ENCODE peak calls at places on chromosomes 3 and 15, in seven cellular contexts. One of them, this sample, is unnamed.
A peak's percentile ranks its signal among the peaks of the same experiment; 100 is the strongest.

GRCh38 chr3:160661660-160662059 is 15.3 kb upstream of the ARL14 start:
- DNase-seq in CD8-positive, alpha-beta T cell: no peak
- DNase-seq in HFFc6: no peak
- DNase-seq in HL-60: no peak
- DNase-seq in astrocyte of the spinal cord: peak; percentile 45
- DNase-seq in A673: no peak
- DNase-seq in GM13976: peak; percentile 24
- DNase-seq in this sample: no peak

GRCh38 chr3:48708481-48708889 is 8.5 kb downstream of the IP6K2 start:
- DNase-seq in CD8-positive, alpha-beta T cell: no peak
- DNase-seq in HFFc6: peak; percentile 45
- DNase-seq in HL-60: no peak
- DNase-seq in astrocyte of the spinal cord: no peak
- DNase-seq in A673: no peak
- DNase-seq in GM13976: no peak
- DNase-seq in this sample: no peak

GRCh38 chr3:27722957-27723802 is 1.1 kb upstream of the EOMES start:
- DNase-seq in CD8-positive, alpha-beta T cell: no peak
- DNase-seq in HFFc6: no peak
- DNase-seq in HL-60: no peak
- DNase-seq in astrocyte of the spinal cord: no peak
- DNase-seq in A673: no peak
- DNase-seq in GM13976: no peak
- DNase-seq in this sample: no peak

GRCh38 chr3:180320631-180321030 is 281.3 kb upstream of the TTC14 start:
- DNase-seq in CD8-positive, alpha-beta T cell: no peak
- DNase-seq in HFFc6: no peak
- DNase-seq in HL-60: no peak
- DNase-seq in astrocyte of the spinal cord: no peak
- DNase-seq in A673: no peak
- DNase-seq in GM13976: no peak
- DNase-seq in this sample: no peak

GRCh38 chr15:82999905-83000671 is 11.4 kb downstream of the C15orf40 start:
- DNase-seq in CD8-positive, alpha-beta T cell: peak; percentile 26
- DNase-seq in HFFc6: peak; percentile 70
- DNase-seq in HL-60: no peak
- DNase-seq in astrocyte of the spinal cord: peak; percentile 73
- DNase-seq in A673: peak; percentile 79
- DNase-seq in GM13976: peak; percentile 72
- DNase-seq in this sample: no peak

GRCh38 chr3:161914703-161915102 is 418.1 kb downstream of the OTOL1 start:
- DNase-seq in CD8-positive, alpha-beta T cell: no peak
- DNase-seq in HFFc6: no peak
- DNase-seq in HL-60: no peak
- DNase-seq in astrocyte of the spinal cord: peak; percentile 82
- DNase-seq in A673: peak; percentile 90
- DNase-seq in GM13976: no peak
- DNase-seq in this sample: no peak

GRCh38 chr3:63441262-63441661 is 163.2 kb downstream of the SYNPR start:
- DNase-seq in CD8-positive, alpha-beta T cell: no peak
- DNase-seq in HFFc6: no peak
- DNase-seq in HL-60: no peak
- DNase-seq in astrocyte of the spinal cord: no peak
- DNase-seq in A673: no peak
- DNase-seq in GM13976: no peak
- DNase-seq in this sample: no peak

GRCh38 chr15:31328425-31328998 is 1.9 kb downstream of the KLF13 start:
- DNase-seq in CD8-positive, alpha-beta T cell: peak; percentile 85
- DNase-seq in HFFc6: peak; percentile 36
- DNase-seq in HL-60: no peak
- DNase-seq in astrocyte of the spinal cord: peak; percentile 23
- DNase-seq in A673: no peak
- DNase-seq in GM13976: peak; percentile 73
- DNase-seq in this sample: peak; percentile 68

GRCh38 chr3:195808741-195809290 is 2.9 kb downstream of the MUC4 start:
- DNase-seq in CD8-positive, alpha-beta T cell: no peak
- DNase-seq in HFFc6: no peak
- DNase-seq in HL-60: no peak
- DNase-seq in astrocyte of the spinal cord: no peak
- DNase-seq in A673: no peak
- DNase-seq in GM13976: no peak
- DNase-seq in this sample: no peak

GRCh38 chr3:85068911-85069310 is 110.1 kb downstream of the CADM2 start:
- DNase-seq in CD8-positive, alpha-beta T cell: no peak
- DNase-seq in HFFc6: no peak
- DNase-seq in HL-60: no peak
- DNase-seq in astrocyte of the spinal cord: no peak
- DNase-seq in A673: no peak
- DNase-seq in GM13976: no peak
- DNase-seq in this sample: no peak

GRCh38 chr15:85520650-85521049 is 140.2 kb downstream of the AKAP13 start:
- DNase-seq in CD8-positive, alpha-beta T cell: no peak
- DNase-seq in HFFc6: no peak
- DNase-seq in HL-60: no peak
- DNase-seq in astrocyte of the spinal cord: no peak
- DNase-seq in A673: no peak
- DNase-seq in GM13976: no peak
- DNase-seq in this sample: no peak

GRCh38 chr15:101578443-101578894 is 73.7 kb downstream of the TM2D3 start:
- DNase-seq in CD8-positive, alpha-beta T cell: no peak
- DNase-seq in HFFc6: no peak
- DNase-seq in HL-60: peak; percentile 30
- DNase-seq in astrocyte of the spinal cord: no peak
- DNase-seq in A673: peak; percentile 31
- DNase-seq in GM13976: peak; percentile 67
- DNase-seq in this sample: no peak
- TF ChIP-seq CTCF in CD8-positive, alpha-beta T cell: no peak
- TF ChIP-seq CTCF in HFFc6: peak; percentile 55
- TF ChIP-seq CTCF in HL-60: peak; percentile 85
- TF ChIP-seq CTCF in astrocyte of the spinal cord: no peak
- TF ChIP-seq CTCF in A673: peak; percentile 61
- TF ChIP-seq CTCF in GM13976: peak; percentile 39
- TF ChIP-seq CTCF in this sample: no peak

DNA sequence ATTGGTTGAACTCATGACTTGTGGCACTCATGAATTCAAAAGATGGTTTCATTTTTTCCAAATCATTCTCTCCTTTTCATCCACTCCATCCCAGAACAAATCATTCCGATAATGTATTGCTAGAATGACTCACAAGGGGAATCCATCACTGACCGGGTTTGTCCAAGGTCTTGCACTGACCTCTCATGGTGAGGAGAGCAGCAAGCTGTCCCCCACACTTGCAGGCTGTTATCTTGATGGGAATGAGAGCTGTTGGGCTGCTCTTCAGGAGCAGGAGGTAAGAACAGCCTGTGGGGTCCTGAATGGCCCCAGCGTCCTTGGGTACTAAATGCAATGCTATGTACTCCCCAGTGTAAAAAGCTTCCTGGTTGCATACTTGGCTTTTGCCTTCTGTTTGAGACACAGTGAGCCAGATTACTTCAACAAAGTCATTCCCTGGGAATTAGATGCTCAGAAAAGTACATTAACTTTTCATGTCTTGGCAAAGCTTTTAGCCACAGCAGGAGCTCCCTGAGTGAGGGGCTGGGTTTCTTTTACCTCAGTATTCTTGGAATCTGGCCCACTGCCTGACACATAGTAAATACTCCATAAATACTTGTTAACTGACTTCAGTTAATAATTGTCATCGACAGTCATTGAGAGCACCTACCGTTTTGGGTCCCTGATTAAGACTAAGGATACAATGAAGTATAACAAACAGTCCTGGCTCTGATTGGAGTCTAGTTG is 24.1 kb downstream of the CCNL1 start:
- DNase-seq in CD8-positive, alpha-beta T cell: no peak
- DNase-seq in HFFc6: peak; percentile 58
- DNase-seq in HL-60: no peak
- DNase-seq in astrocyte of the spinal cord: peak; percentile 83
- DNase-seq in A673: peak; percentile 52
- DNase-seq in GM13976: no peak
- DNase-seq in this sample: no peak
- TF ChIP-seq CTCF in CD8-positive, alpha-beta T cell: no peak
- TF ChIP-seq CTCF in HFFc6: peak; percentile 58
- TF ChIP-seq CTCF in HL-60: no peak
- TF ChIP-seq CTCF in astrocyte of the spinal cord: peak; percentile 28
- TF ChIP-seq CTCF in A673: no peak
- TF ChIP-seq CTCF in GM13976: no peak
- TF ChIP-seq CTCF in this sample: no peak

GRCh38 chr3:16838561-16838960 is 46.2 kb upstream of the PLCL2 start:
- DNase-seq in CD8-positive, alpha-beta T cell: no peak
- DNase-seq in HFFc6: no peak
- DNase-seq in HL-60: no peak
- DNase-seq in astrocyte of the spinal cord: no peak
- DNase-seq in A673: no peak
- DNase-seq in GM13976: no peak
- DNase-seq in this sample: no peak

GRCh38 chr3:16836505-16837237 is 48.1 kb upstream of the PLCL2 start:
- DNase-seq in CD8-positive, alpha-beta T cell: no peak
- DNase-seq in HFFc6: no peak
- DNase-seq in HL-60: no peak
- DNase-seq in astrocyte of the spinal cord: no peak
- DNase-seq in A673: no peak
- DNase-seq in GM13976: no peak
- DNase-seq in this sample: no peak

GRCh38 chr3:16840111-16840444 is 44.7 kb upstream of the PLCL2 start:
- DNase-seq in CD8-positive, alpha-beta T cell: no peak
- DNase-seq in HFFc6: no peak
- DNase-seq in HL-60: no peak
- DNase-seq in astrocyte of the spinal cord: no peak
- DNase-seq in A673: no peak
- DNase-seq in GM13976: no peak
- DNase-seq in this sample: no peak

GRCh38 chr3:16839271-16840110 is 45.3 kb upstream of the PLCL2 start:
- DNase-seq in CD8-positive, alpha-beta T cell: no peak
- DNase-seq in HFFc6: no peak
- DNase-seq in HL-60: no peak
- DNase-seq in astrocyte of the spinal cord: no peak
- DNase-seq in A673: no peak
- DNase-seq in GM13976: no peak
- DNase-seq in this sample: no peak

GRCh38 chr3:16837602-16838001 is 47.2 kb upstream of the PLCL2 start:
- DNase-seq in CD8-positive, alpha-beta T cell: no peak
- DNase-seq in HFFc6: no peak
- DNase-seq in HL-60: no peak
- DNase-seq in astrocyte of the spinal cord: no peak
- DNase-seq in A673: no peak
- DNase-seq in GM13976: no peak
- DNase-seq in this sample: no peak
- TF ChIP-seq CTCF in CD8-positive, alpha-beta T cell: no peak
- TF ChIP-seq CTCF in HFFc6: no peak
- TF ChIP-seq CTCF in HL-60: no peak
- TF ChIP-seq CTCF in astrocyte of the spinal cord: no peak
- TF ChIP-seq CTCF in A673: no peak
- TF ChIP-seq CTCF in GM13976: no peak
- TF ChIP-seq CTCF in this sample: no peak

DNA sequence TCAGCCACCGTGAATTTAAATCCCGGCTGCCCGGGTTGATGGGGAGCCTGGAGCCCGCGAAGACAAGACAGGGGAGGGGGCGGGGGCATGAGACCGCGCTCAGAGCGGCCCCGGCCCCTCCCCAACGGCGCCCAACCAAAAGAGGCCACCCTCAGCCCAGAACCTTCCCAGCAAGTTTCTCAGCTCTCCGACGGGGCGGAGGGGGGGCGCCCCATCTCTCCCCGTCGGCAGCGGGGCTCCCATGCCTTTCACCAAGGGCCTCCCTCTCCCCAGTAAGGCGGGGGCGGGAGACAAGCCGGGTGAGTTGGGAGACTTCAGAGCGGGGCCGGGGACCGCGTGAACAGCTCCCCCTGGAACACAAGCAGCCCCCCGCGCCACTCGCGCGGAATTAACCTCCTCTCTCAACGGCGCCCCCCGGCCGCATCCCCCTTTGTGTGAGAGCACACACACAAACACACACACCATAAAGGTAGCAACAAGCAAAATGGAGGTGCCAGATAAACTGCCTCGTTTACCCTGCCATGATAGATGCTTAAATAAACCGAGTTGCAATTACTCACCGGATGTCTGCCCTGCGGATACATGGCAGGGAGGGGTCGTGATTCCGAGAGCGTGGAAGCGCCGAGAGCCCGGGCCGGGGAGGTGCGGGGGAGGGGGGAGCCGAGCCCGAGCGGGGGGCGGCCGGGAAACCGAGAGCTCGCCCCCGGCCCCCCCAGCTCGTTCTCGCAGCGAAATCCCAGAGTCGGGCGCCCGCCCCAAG is 1.3 kb downstream of the TLE3 start:
- DNase-seq in CD8-positive, alpha-beta T cell: peak; percentile 61
- DNase-seq in HFFc6: no peak
- DNase-seq in HL-60: no peak
- DNase-seq in astrocyte of the spinal cord: peak; percentile 58
- DNase-seq in A673: peak; percentile 79
- DNase-seq in GM13976: peak; percentile 61
- DNase-seq in this sample: peak; percentile 37
- TF ChIP-seq CTCF in CD8-positive, alpha-beta T cell: no peak
- TF ChIP-seq CTCF in HFFc6: peak; percentile 36
- TF ChIP-seq CTCF in HL-60: no peak
- TF ChIP-seq CTCF in astrocyte of the spinal cord: no peak
- TF ChIP-seq CTCF in A673: no peak
- TF ChIP-seq CTCF in GM13976: no peak
- TF ChIP-seq CTCF in this sample: no peak

GRCh38 chr3:74067296-74067695 is 442.6 kb upstream of the PDZRN3 start:
- DNase-seq in CD8-positive, alpha-beta T cell: no peak
- DNase-seq in HFFc6: peak; percentile 43
- DNase-seq in HL-60: no peak
- DNase-seq in astrocyte of the spinal cord: peak; percentile 5
- DNase-seq in A673: peak; percentile 7
- DNase-seq in GM13976: no peak
- DNase-seq in this sample: no peak
- TF ChIP-seq CTCF in CD8-positive, alpha-beta T cell: no peak
- TF ChIP-seq CTCF in HFFc6: peak; percentile 66
- TF ChIP-seq CTCF in HL-60: no peak
- TF ChIP-seq CTCF in astrocyte of the spinal cord: peak; percentile 27
- TF ChIP-seq CTCF in A673: peak; percentile 15
- TF ChIP-seq CTCF in GM13976: no peak
- TF ChIP-seq CTCF in this sample: no peak